ENCODE peak calls at places on chromosomes 3 and 15, in five cellular contexts. T is AG08395, O is EH, X is kidney, F is GM12892. P is an unnamed sample.

GRCh38 chr3:109572298-109572697 is 235.0 kb upstream of the DPPA4 start:
- DNase-seq in T (no peak), O (no peak), X (no peak), F (no peak), P (no peak)

GRCh38 chr15:28975766-28976179 is 90.0 kb downstream of the APBA2 start:
- DNase-seq in T (no peak), O (peak), X (no peak), F (peak), P (no peak)

GRCh38 chr15:58880320-58880719 is 53.2 kb downstream of the SLTM start:
- DNase-seq in T (no peak), O (no peak), X (no peak), F (no peak), P (no peak)

GRCh38 chr15:100663066-100663465 is 60.7 kb downstream of the ASB7 start:
- DNase-seq in T (no peak), O (peak), X (no peak), F (no peak), P (peak)

GRCh38 chr3:144989756-144990155 is 1018.1 kb downstream of the DIPK2A start:
- DNase-seq in T (no peak), O (no peak), X (no peak), F (no peak), P (no peak)

GRCh38 chr3:128335621-128336296 is 130.9 kb downstream of the DNAJB8 start:
- DNase-seq in T (no peak), O (no peak), X (peak), F (no peak), P (no peak)

GRCh38 chr3:17431004-17431403 is 311.4 kb downstream of the TBC1D5 start:
- DNase-seq in T (peak), O (peak), X (no peak), F (no peak), P (no peak)

GRCh38 chr3:5035113-5035512 is 55.9 kb downstream of the BHLHE40 start:
- DNase-seq in T (no peak), O (no peak), X (no peak), F (no peak), P (no peak)

GRCh38 chr15:28103831-28104230 is 4.7 kb upstream of the OCA2 start:
- DNase-seq in T (no peak), O (no peak), X (peak), F (no peak), P (no peak)

GRCh38 chr3:124117486-124117885 is 125.6 kb upstream of the ROPN1 start:
- DNase-seq in T (peak), O (peak), X (no peak), F (no peak), P (no peak)

GRCh38 chr3:126017310-126017709 is 48.3 kb downstream of the ROPN1B start:
- DNase-seq in T (no peak), O (no peak), X (no peak), F (no peak), P (no peak)

P was measured in 8988T.